ENCODE peak calls at places on chromosome 10, in six cellular contexts. K is GM12878, B is HepG2, U is H1, T is K562, W is GM12892. Q is an unnamed sample.

GRCh38 chr10:33655165-33655815 is 320.8 kb upstream of the NRP1 start:
- DNase-seq in K (no peak), T (no peak), W (no peak), U (no peak), B (no peak), Q (no peak)

GRCh38 chr10:132211246-132211645 is 24.5 kb downstream of the DPYSL4 start:
- DNase-seq in U (no peak), K (no peak), B (no peak), T (no peak), W (no peak), Q (no peak)

GRCh38 chr10:16905304-16905703 is 88.1 kb upstream of the RSU1 start:
- DNase-seq in T (no peak), W (no peak), U (no peak), B (no peak), K (no peak), Q (no peak)

GRCh38 chr10:96999987-97000386 is 167.9 kb downstream of the LCOR start:
- DNase-seq in T (no peak), U (no peak), K (no peak), W (no peak), B (no peak), Q (no peak)

GRCh38 chr10:32210306-32211045 is 136.5 kb downstream of the EPC1 start:
- DNase-seq in U (peak), W (no peak), B (peak), K (no peak), T (peak), Q (no peak)

GRCh38 chr10:25068152-25069058 is 52.0 kb downstream of the THNSL1 start:
- DNase-seq in B (peak), U (no peak), W (no peak), K (no peak), T (no peak), Q (no peak)

GRCh38 chr10:128274938-128275337 is 148.7 kb upstream of the MKI67 start:
- DNase-seq in W (no peak), K (no peak), T (no peak), B (no peak), U (no peak), Q (no peak)

GRCh38 chr10:95755511-95756004 is 405 bp upstream of the ENTPD1 start:
- DNase-seq in T (no peak), B (peak), W (no peak), K (peak), U (no peak), Q (no peak)

GRCh38 chr10:124706462-124706857 is 37.7 kb downstream of the FAM53B start:
- DNase-seq in W (no peak), K (no peak), B (no peak), T (no peak), U (no peak), Q (no peak)

GRCh38 chr10:3145366-3145765 is 27.2 kb downstream of the PITRM1 start:
- DNase-seq in K (no peak), W (no peak), T (no peak), U (no peak), B (no peak), Q (no peak)

GRCh38 chr10:112687647-112688046 is 240.6 kb downstream of the VTI1A start:
- DNase-seq in U (no peak), W (no peak), T (no peak), K (no peak), B (no peak), Q (no peak)

GRCh38 chr10:114714281-114714741 is 56.2 kb upstream of the ABLIM1 start:
- DNase-seq in B (peak), T (no peak), U (no peak), K (no peak), W (no peak), Q (no peak)

GRCh38 chr10:70493660-70494234 is 15.2 kb downstream of the PALD1 start:
- DNase-seq in U (peak), T (no peak), K (peak), W (no peak), B (no peak), Q (peak)

GRCh38 chr10:32906595-32906994 is 51.4 kb downstream of the ITGB1 start:
- DNase-seq in B (no peak), T (no peak), U (no peak), K (no peak), W (no peak), Q (no peak)

GRCh38 chr10:100715445-100716385 is 29.7 kb upstream of the PAX2 start:
- DNase-seq in B (no peak), W (no peak), K (no peak), U (peak), T (no peak), Q (no peak)

GRCh38 chr10:97732052-97732359 is 4.9 kb upstream of the ZFYVE27 start:
- DNase-seq in W (no peak), K (no peak), T (no peak), B (no peak), U (no peak), Q (no peak)

GRCh38 chr10:95440326-95440725 is 120.8 kb downstream of the SORBS1 start:
- DNase-seq in W (no peak), B (no peak), U (no peak), T (no peak), K (no peak), Q (no peak)

GRCh38 chr10:89588671-89589070 is 53.3 kb upstream of the SLC16A12 start:
- DNase-seq in W (no peak), K (no peak), B (no peak), U (no peak), T (no peak), Q (no peak)

GRCh38 chr10:33566001-33566400 is 231.5 kb upstream of the NRP1 start:
- DNase-seq in K (no peak), T (no peak), U (no peak), B (no peak), W (no peak), Q (no peak)

GRCh38 chr10:133277277-133277992 is 767 bp upstream of the ADAM8 start:
- DNase-seq in T (no peak), B (no peak), W (no peak), K (no peak), U (no peak), Q (no peak)

GRCh38 chr10:1923586-1923985 is 186.3 kb upstream of the ADARB2 start:
- DNase-seq in U (no peak), T (no peak), B (no peak), W (no peak), K (no peak), Q (no peak)

GRCh38 chr10:75247797-75248196 is 12.0 kb upstream of the COMTD1 start:
- DNase-seq in U (no peak), B (no peak), K (no peak), T (no peak), W (no peak), Q (no peak)
- TF ChIP-seq TAF1 in U (no peak), B (no peak), K (no peak), T (no peak), W (no peak), Q (no peak)

GRCh38 chr10:79082035-79082373 is 13.2 kb downstream of the ZMIZ1 start:
- DNase-seq in W (no peak), T (no peak), K (no peak), U (no peak), B (no peak), Q (no peak)

GRCh38 chr10:79084972-79085597 is 16.3 kb downstream of the ZMIZ1 start:
- DNase-seq in K (no peak), B (no peak), U (no peak), T (no peak), W (no peak), Q (no peak)

GRCh38 chr10:79081353-79082034 is 12.7 kb downstream of the ZMIZ1 start:
- DNase-seq in K (no peak), U (no peak), B (no peak), T (no peak), W (no peak), Q (no peak)

GRCh38 chr10:79084012-79084971 is 15.5 kb downstream of the ZMIZ1 start:
- DNase-seq in T (peak), B (peak), K (no peak), W (no peak), U (no peak), Q (no peak)

GRCh38 chr10:79082631-79083581 is 14.1 kb downstream of the ZMIZ1 start:
- DNase-seq in W (no peak), K (no peak), U (no peak), T (peak), B (no peak), Q (no peak)
- TF ChIP-seq POLR2A in W (no peak), K (no peak), U (no peak), T (no peak), B (no peak), Q (no peak)

GRCh38 chr10:102645388-102645740 is 1.1 kb downstream of the TRIM8 start:
- DNase-seq in B (peak), U (no peak), T (no peak), W (no peak), K (no peak), Q (no peak)

GRCh38 chr10:102646610-102647432 is 2.5 kb downstream of the TRIM8 start:
- DNase-seq in U (no peak), B (no peak), W (no peak), T (no peak), K (no peak), Q (no peak)

GRCh38 chr10:102647433-102648268 is 3.4 kb downstream of the TRIM8 start:
- DNase-seq in T (no peak), B (no peak), U (no peak), W (no peak), K (no peak), Q (no peak)

GRCh38 chr10:102644646-102645387 is 538 bp downstream of the TRIM8 start:
- DNase-seq in W (no peak), B (peak), K (no peak), U (peak), T (peak), Q (no peak)

DNA sequence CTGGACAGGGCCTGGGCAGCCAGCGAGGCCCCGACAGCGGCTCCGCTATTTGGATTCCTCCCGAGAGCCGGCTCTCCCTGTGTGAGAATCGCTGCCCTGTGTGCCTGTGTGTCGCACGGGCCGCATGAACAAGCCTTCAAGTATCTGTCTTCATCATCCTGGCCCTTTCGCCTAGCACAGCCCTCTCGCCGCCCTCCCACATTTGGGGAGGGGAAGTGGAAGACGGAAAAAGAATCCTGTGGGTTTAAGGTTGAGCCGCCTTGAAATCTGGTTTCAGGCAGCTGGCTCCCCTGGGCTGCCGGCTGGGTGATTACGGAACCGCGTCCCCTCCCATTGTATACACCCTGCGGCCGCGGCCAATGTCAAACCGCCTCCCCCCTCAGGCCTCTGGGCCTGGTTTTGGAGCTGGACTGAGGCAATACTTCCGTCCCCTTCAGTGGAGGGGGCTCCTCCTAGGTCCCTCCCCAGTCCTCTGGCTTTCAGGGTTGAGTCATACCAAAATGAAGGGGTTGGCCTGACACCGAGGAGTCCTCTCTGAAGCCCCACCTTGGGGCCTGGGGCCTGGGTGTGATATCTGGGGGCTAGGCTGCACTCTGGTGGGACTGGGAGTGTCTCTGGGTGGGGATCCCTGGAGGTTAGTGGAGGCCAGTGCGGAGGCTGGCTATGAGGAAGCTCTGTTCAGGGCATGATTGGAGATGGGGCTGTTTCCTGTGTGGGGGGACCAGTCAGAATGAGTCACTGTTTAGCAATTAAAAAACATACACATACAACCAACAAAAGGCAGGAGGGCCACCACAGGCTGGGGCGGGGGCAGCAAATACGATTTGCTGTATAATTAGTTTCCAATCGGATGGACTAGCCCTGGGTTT is 1.7 kb downstream of the TRIM8 start:
- DNase-seq in B (peak), K (peak), W (peak), T (peak), U (peak), Q (no peak)
- TF ChIP-seq POLR2AphosphoS5 in B (no peak), K (peak), W (peak), T (peak), U (no peak), Q (peak)

GRCh38 chr10:12177642-12178041 is 18.0 kb downstream of the NUDT5 start:
- DNase-seq in U (no peak), K (no peak), W (no peak), B (no peak), T (no peak), Q (no peak)

GRCh38 chr10:12180221-12180974 is 15.3 kb downstream of the NUDT5 start:
- DNase-seq in K (no peak), U (no peak), B (no peak), W (no peak), T (no peak), Q (no peak)

GRCh38 chr10:12184165-12184564 is 11.5 kb downstream of the NUDT5 start:
- DNase-seq in T (no peak), W (no peak), K (no peak), B (no peak), U (no peak), Q (no peak)

GRCh38 chr10:12179616-12180015 is 16.1 kb downstream of the NUDT5 start:
- DNase-seq in K (no peak), U (no peak), W (no peak), T (no peak), B (no peak), Q (no peak)

GRCh38 chr10:12181065-12181775 is 14.5 kb downstream of the NUDT5 start:
- DNase-seq in U (no peak), K (peak), B (no peak), T (no peak), W (no peak), Q (no peak)
- TF ChIP-seq TAF1 in U (no peak), K (no peak), B (no peak), T (no peak), W (no peak), Q (no peak)

GRCh38 chr10:60778214-60778977 is at the start of gene CDK1:
- DNase-seq in W (peak), K (peak), B (peak), U (peak), T (peak), Q (peak)
- TF ChIP-seq POLR2A in W (peak), K (peak), B (peak), U (peak), T (peak), Q (peak)

GRCh38 chr10:77844177-77844576 is 82.4 kb downstream of the DLG5 start:
- DNase-seq in B (no peak), T (no peak), W (no peak), K (no peak), U (no peak), Q (no peak)
- TF ChIP-seq POLR2AphosphoS5 in B (no peak), T (no peak), W (no peak), K (no peak), U (no peak), Q (no peak)

GRCh38 chr10:43079823-43080222 is 3.0 kb downstream of the RET start:
- DNase-seq in T (no peak), W (no peak), U (no peak), K (no peak), B (no peak), Q (no peak)

GRCh38 chr10:43077421-43078171 is 727 bp downstream of the RET start:
- DNase-seq in T (no peak), U (peak), K (no peak), B (no peak), W (no peak), Q (no peak)

GRCh38 chr10:43076876-43077420 is at the start of gene RET:
- DNase-seq in U (peak), K (no peak), T (peak), W (no peak), B (no peak), Q (peak)

GRCh38 chr10:43078986-43079273 is 2.1 kb downstream of the RET start:
- DNase-seq in W (peak), U (peak), K (no peak), T (peak), B (no peak), Q (peak)

GRCh38 chr10:43078175-43078985 is 1.5 kb downstream of the RET start:
- DNase-seq in B (no peak), U (no peak), T (no peak), K (no peak), W (no peak), Q (no peak)
- TF ChIP-seq TAF1 in B (no peak), U (no peak), T (no peak), K (no peak), W (no peak), Q (no peak)

GRCh38 chr10:73233883-73234282 is 13.2 kb downstream of the DNAJC9 start:
- DNase-seq in U (no peak), K (no peak), T (no peak), W (no peak), B (no peak), Q (no peak)

GRCh38 chr10:73239908-73240307 is 7.1 kb downstream of the DNAJC9 start:
- DNase-seq in B (no peak), T (no peak), U (no peak), K (no peak), W (no peak), Q (no peak)

GRCh38 chr10:73244866-73245477 is 2.1 kb downstream of the DNAJC9 start:
- DNase-seq in K (no peak), B (no peak), U (no peak), W (no peak), T (peak), Q (no peak)

GRCh38 chr10:73234695-73235094 is 12.4 kb downstream of the DNAJC9 start:
- DNase-seq in T (no peak), K (no peak), U (no peak), W (no peak), B (no peak), Q (no peak)

DNA sequence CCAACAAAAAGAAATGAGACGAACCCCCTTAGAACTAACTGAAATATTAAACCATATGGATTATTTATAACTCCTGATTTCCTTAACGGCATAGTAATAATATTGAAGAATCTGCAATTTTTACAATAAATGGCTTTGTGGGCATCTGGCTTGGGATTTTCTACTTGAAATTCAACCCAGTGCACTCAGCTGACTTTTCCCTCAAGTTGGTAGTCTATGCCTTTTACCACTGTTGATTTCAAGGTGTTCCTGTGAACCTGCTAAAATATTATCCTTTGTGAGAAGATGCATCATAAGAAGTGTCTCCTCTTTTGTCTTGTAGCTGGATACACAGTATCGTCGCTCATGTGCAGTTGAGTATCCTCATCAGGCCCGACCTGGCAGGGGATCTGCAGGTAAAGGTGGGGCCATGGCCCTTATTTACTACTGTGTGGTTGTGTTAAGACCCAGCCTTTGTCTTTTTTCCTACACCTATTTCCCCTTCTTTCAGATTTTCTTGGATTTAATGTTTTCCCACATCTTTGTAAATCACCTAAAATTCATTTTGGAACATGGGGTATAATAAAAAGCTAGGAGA is 8.0 kb downstream of the DNAJC9 start:
- DNase-seq in U (no peak), K (no peak), B (no peak), T (no peak), W (no peak), Q (no peak)
- TF ChIP-seq POLR2A in U (no peak), K (no peak), B (no peak), T (peak), W (no peak), Q (no peak)

Q was measured in GM12891.